ENCODE peak calls at places on chromosome 17, in four cellular contexts. One of them, this sample, is unnamed.
A peak's percentile ranks its signal among the peaks of the same experiment; 100 is the strongest.

GRCh38 chr17:31394544-31394943 is 3.1 kb downstream of the RAB11FIP4 start:
- DNase-seq in IMR-90: peak; percentile 77
- DNase-seq in mesendoderm: peak; percentile 80
- DNase-seq in H1: peak; percentile 88
- DNase-seq in this sample: peak; percentile 85

GRCh38 chr17:66755944-66756290 is 79.0 kb upstream of the CACNG5 start:
- DNase-seq in IMR-90: no peak
- DNase-seq in mesendoderm: no peak
- DNase-seq in H1: no peak
- DNase-seq in this sample: no peak

GRCh38 chr17:81341347-81342061 is 46.4 kb upstream of the SLC38A10 start:
- DNase-seq in IMR-90: no peak
- DNase-seq in mesendoderm: no peak
- DNase-seq in H1: peak; percentile 74
- DNase-seq in this sample: peak; percentile 48

GRCh38 chr17:81480140-81480917 is 32.3 kb downstream of the ACTG1 start:
- DNase-seq in IMR-90: peak; percentile 76
- DNase-seq in mesendoderm: no peak
- DNase-seq in H1: no peak
- DNase-seq in this sample: no peak

GRCh38 chr17:51322390-51323029 is 62.2 kb downstream of the UTP18 start:
- DNase-seq in IMR-90: peak; percentile 7
- DNase-seq in mesendoderm: peak; percentile 85
- DNase-seq in H1: no peak
- DNase-seq in this sample: peak; percentile 55

GRCh38 chr17:79707931-79708891 is 22.5 kb upstream of the ENPP7 start:
- DNase-seq in IMR-90: peak; percentile 38
- DNase-seq in mesendoderm: peak; percentile 46
- DNase-seq in H1: peak; percentile 92
- DNase-seq in this sample: peak; percentile 79

GRCh38 chr17:32518856-32519768 is 32.3 kb downstream of the CDK5R1 start:
- DNase-seq in IMR-90: no peak
- DNase-seq in mesendoderm: peak; percentile 96
- DNase-seq in H1: peak; percentile 84
- DNase-seq in this sample: peak; percentile 94

GRCh38 chr17:740240-741055 is 8.1 kb downstream of the TLCD3A start:
- DNase-seq in IMR-90: no peak
- DNase-seq in mesendoderm: no peak
- DNase-seq in H1: no peak
- DNase-seq in this sample: no peak

GRCh38 chr17:35984140-35984539 is 2.4 kb downstream of the CCL14 start:
- DNase-seq in IMR-90: no peak
- DNase-seq in mesendoderm: no peak
- DNase-seq in H1: no peak
- DNase-seq in this sample: peak; percentile 19

GRCh38 chr17:1347681-1348318 is 52.2 kb downstream of the YWHAE start:
- DNase-seq in IMR-90: peak; percentile 16
- DNase-seq in mesendoderm: no peak
- DNase-seq in H1: no peak
- DNase-seq in this sample: no peak

GRCh38 chr17:33234930-33235685 is 58.0 kb downstream of the ASIC2 start:
- DNase-seq in IMR-90: peak; percentile 97
- DNase-seq in mesendoderm: no peak
- DNase-seq in H1: no peak
- DNase-seq in this sample: no peak

GRCh38 chr17:72308744-72309395 is 188.1 kb downstream of the SOX9 start:
- DNase-seq in IMR-90: peak; percentile 25
- DNase-seq in mesendoderm: no peak
- DNase-seq in H1: no peak
- DNase-seq in this sample: no peak

GRCh38 chr17:62187681-62188080 is 122.6 kb upstream of the MED13 start:
- DNase-seq in IMR-90: peak; percentile 66
- DNase-seq in mesendoderm: peak; percentile 86
- DNase-seq in H1: no peak
- DNase-seq in this sample: no peak

GRCh38 chr17:36697907-36698526 is 96.6 kb downstream of the MRM1 start:
- DNase-seq in IMR-90: peak; percentile 8
- DNase-seq in mesendoderm: peak; percentile 56
- DNase-seq in H1: no peak
- DNase-seq in this sample: no peak

GRCh38 chr17:64096037-64096436 is 33.9 kb downstream of the ERN1 start:
- DNase-seq in IMR-90: no peak
- DNase-seq in mesendoderm: no peak
- DNase-seq in H1: no peak
- DNase-seq in this sample: no peak

DNA sequence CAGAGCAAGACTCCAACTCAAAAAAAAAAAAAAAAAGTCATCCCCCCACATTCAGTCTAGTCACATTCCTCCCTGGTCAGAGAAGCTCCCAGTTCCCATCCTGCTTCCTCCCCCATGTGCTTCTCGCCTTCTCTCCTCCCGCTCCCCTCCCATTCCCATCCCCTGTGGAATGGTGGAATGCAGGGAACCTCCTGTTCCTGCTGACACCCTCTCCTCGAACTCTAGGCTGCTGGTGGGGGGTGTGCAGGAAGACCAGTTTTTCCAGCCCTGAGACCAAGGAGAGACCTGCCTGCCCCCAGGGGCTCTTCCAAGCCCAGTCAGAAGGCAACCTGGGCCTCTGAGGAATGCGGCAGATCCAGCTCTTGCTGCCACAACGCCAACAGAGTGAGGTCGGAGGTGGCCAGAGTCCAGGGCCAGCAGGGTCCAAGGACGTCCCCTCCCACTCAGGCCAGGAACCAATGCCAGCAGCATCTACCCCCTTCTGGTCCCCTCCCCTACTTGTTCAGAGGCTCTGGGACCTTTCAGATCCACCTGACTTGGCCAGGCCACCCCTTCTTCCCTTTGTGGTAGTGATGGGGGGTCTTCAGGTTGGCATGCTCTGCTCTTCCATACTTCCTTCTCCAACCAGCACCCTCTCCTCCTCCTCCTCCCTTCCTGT is 39.3 kb upstream of the TAC4 start:
- DNase-seq in IMR-90: no peak
- DNase-seq in mesendoderm: peak; percentile 98
- DNase-seq in H1: no peak
- DNase-seq in this sample: peak; percentile 87
- H3K4ac ChIP-seq in IMR-90: no peak overlapping the region
- H3K4ac ChIP-seq in mesendoderm: no peak overlapping the region
- H3K4ac ChIP-seq in H1: peak overlapping the region; percentile 92
- H3K4ac ChIP-seq in this sample: no peak overlapping the region

DNA sequence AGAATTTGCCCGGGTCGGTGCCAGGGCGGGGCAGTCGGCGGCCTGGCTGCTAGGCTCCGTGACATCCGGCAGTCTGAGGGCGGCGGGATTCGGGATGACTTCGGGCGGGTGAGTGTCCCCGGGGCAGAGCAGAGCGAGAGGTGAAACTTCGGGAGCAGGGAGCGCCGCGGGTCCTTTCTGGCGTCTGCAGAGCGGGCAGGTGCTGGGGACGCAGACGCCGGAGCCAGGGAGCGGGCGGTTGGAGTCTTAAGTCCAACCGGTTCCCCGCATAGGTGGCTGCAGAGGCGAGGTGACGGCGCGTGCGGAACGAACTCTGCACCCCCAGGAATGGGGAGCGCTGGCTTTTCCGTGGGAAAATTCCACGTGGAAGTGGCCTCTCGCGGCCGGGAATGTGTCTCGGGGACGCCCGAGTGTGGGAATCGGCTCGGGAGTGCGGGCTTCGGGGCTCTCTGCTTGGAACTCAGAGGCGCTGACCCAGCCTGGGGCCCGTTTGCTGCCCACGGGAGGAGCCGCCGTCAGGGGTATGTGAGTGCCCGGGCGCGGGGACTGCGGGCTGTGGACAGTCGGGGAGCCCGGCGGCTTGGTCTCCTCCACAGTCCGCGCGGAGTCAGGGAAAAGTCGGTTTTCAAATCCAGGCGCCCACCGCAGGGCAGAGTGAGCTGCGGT is at the start of gene B4GALNT2:
- DNase-seq in IMR-90: no peak
- DNase-seq in mesendoderm: peak; percentile 33
- DNase-seq in H1: peak; percentile 71
- DNase-seq in this sample: peak; percentile 64
- H3K56ac ChIP-seq in IMR-90: no peak within 1 kb of the TSS
- H3K56ac ChIP-seq in mesendoderm: peak within 1 kb of the TSS; percentile 60
- H3K56ac ChIP-seq in H1: no peak within 1 kb of the TSS
- H3K56ac ChIP-seq in this sample: no peak within 1 kb of the TSS

DNA sequence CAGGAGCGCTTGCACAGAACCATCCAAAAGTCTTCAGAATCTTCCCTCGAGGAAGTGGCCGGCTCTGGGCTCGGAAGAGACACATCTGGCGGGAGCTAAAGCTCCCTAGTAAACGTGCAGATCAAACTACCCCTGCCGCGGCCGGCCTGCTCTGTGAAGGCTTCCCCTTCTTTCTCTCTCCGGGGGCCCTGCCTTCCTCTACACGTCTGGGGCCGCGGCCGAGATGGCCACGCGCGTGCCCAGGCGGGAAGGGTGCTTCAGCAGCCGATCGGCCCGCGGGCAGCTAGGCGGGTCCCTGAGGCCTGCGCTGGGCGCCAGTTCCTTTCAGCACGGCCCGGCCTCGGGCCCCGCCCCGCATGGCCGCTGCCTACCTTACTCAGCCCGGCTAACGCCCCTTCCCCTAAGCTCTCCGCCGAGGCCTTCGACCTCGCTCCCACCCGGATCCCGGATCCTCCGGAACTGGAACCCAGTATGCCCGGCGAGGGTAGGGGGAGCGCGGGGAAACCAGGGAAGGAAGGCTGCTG is 408 bp downstream of the TMEM11 start:
- DNase-seq in IMR-90: no peak
- DNase-seq in mesendoderm: no peak
- DNase-seq in H1: no peak
- DNase-seq in this sample: no peak
- H3K4ac ChIP-seq in IMR-90: peak overlapping the region; percentile 85
- H3K4ac ChIP-seq in mesendoderm: peak overlapping the region; percentile 97
- H3K4ac ChIP-seq in H1: peak overlapping the region; percentile 75
- H3K4ac ChIP-seq in this sample: no peak overlapping the region

GRCh38 chr17:75638893-75639292 is 5.7 kb downstream of the SMIM5 start:
- DNase-seq in IMR-90: no peak
- DNase-seq in mesendoderm: no peak
- DNase-seq in H1: no peak
- DNase-seq in this sample: no peak

GRCh38 chr17:75637561-75637960 is 4.3 kb downstream of the SMIM5 start:
- DNase-seq in IMR-90: no peak
- DNase-seq in mesendoderm: no peak
- DNase-seq in H1: no peak
- DNase-seq in this sample: no peak

GRCh38 chr17:75640556-75641119 is 7.4 kb downstream of the SMIM5 start:
- DNase-seq in IMR-90: no peak
- DNase-seq in mesendoderm: no peak
- DNase-seq in H1: no peak
- DNase-seq in this sample: no peak

GRCh38 chr17:75639771-75640555 is 6.7 kb downstream of the SMIM5 start:
- DNase-seq in IMR-90: no peak
- DNase-seq in mesendoderm: no peak
- DNase-seq in H1: no peak
- DNase-seq in this sample: no peak

GRCh38 chr17:75639327-75639726 is 6.1 kb downstream of the SMIM5 start:
- DNase-seq in IMR-90: no peak
- DNase-seq in mesendoderm: no peak
- DNase-seq in H1: no peak
- DNase-seq in this sample: no peak
- H3K56ac ChIP-seq in IMR-90: no peak overlapping the region
- H3K56ac ChIP-seq in mesendoderm: no peak overlapping the region
- H3K56ac ChIP-seq in H1: no peak overlapping the region
- H3K56ac ChIP-seq in this sample: no peak overlapping the region

GRCh38 chr17:74749262-74750038 is 1.0 kb downstream of the NHERF1 start:
- DNase-seq in IMR-90: no peak
- DNase-seq in mesendoderm: peak; percentile 62
- DNase-seq in H1: no peak
- DNase-seq in this sample: no peak
- H3K4ac ChIP-seq in IMR-90: no peak overlapping the region
- H3K4ac ChIP-seq in mesendoderm: no peak overlapping the region
- H3K4ac ChIP-seq in H1: no peak overlapping the region
- H3K4ac ChIP-seq in this sample: no peak overlapping the region

GRCh38 chr17:39794249-39794970 is 56.7 kb downstream of the GRB7 start:
- DNase-seq in IMR-90: no peak
- DNase-seq in mesendoderm: no peak
- DNase-seq in H1: no peak
- DNase-seq in this sample: no peak
- H3K56ac ChIP-seq in IMR-90: no peak overlapping the region
- H3K56ac ChIP-seq in mesendoderm: no peak overlapping the region
- H3K56ac ChIP-seq in H1: no peak overlapping the region
- H3K56ac ChIP-seq in this sample: no peak overlapping the region

DNA sequence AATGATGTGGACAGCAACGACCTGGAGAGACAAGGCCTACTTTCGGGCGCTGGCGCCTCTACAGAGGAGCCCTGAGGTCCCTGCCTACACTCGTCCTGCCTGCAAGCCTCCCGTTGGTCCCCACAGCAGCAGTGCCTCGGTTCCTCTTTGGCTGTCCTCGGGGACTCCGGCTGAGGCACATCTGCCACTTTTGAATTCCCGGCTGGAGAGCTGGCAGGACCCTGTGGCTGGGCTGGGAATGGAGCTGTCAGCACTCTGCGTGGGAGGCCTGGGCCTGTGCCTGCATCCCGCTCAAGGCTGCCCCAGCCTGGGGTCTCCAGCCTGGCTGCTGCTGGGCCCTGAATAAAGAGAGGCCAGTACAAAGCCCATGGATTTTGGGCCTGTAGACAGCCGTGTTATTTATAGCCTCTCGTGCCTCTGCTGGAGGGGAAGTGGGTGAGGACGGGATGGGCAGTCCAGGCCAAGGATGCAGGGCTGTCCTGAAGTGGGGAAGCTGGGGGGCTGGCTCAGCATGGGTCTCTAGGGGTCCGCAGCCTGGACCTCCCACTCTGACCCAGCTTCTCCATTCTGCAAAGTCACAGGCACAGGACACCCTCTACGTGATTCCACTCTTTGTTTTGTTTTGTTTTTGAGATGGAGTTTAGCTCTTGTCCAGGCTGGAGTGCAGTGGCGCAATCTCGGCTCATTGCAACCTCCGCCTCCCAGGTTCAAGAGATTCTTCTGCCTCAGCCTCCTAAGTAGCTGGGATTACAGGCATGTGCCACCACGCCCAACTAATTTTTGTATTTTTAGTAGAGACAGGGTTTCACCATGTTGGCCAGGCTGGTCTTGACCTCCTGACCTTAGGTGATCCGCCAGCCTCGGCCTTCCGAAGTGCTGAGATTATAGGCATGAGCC is 10.6 kb upstream of the SPNS2 start:
- DNase-seq in IMR-90: no peak
- DNase-seq in mesendoderm: no peak
- DNase-seq in H1: no peak
- DNase-seq in this sample: no peak
- H3K4ac ChIP-seq in IMR-90: no peak overlapping the region
- H3K4ac ChIP-seq in mesendoderm: no peak overlapping the region
- H3K4ac ChIP-seq in H1: no peak overlapping the region
- H3K4ac ChIP-seq in this sample: no peak overlapping the region

GRCh38 chr17:45688353-45688752 is 95.8 kb upstream of the CRHR1 start:
- DNase-seq in IMR-90: no peak
- DNase-seq in mesendoderm: no peak
- DNase-seq in H1: no peak
- DNase-seq in this sample: no peak
- H3K56ac ChIP-seq in IMR-90: no peak overlapping the region
- H3K56ac ChIP-seq in mesendoderm: no peak overlapping the region
- H3K56ac ChIP-seq in H1: no peak overlapping the region
- H3K56ac ChIP-seq in this sample: no peak overlapping the region